ENCODE peak calls at places on chromosome 22, in eight cellular contexts. M is SK-N-SH, J is neuronal stem cell, O is OCI-LY7, I is A549, A is PC-9, P is hepatocyte, Z is GM23248. X is an unnamed sample.

GRCh38 chr22:35893698-35894097 is 134.9 kb downstream of the RBFOX2 start:
- DNase-seq in M (no peak), J (no peak), O (peak; percentile 67), I (no peak), A (no peak), P (no peak), Z (no peak), X (no peak)

GRCh38 chr22:20254975-20255946 is 12.9 kb downstream of the RTN4R start:
- DNase-seq in M (peak; percentile 57), J (no peak), O (no peak), I (no peak), A (no peak), P (no peak), Z (no peak), X (no peak)

GRCh38 chr22:28155808-28156207 is 236.8 kb upstream of the PITPNB start:
- DNase-seq in M (no peak), J (no peak), O (no peak), I (no peak), A (no peak), P (no peak), Z (peak; percentile 36), X (no peak)

GRCh38 chr22:28833276-28833923 is 33.0 kb upstream of the XBP1 start:
- DNase-seq in M (no peak), J (no peak), O (no peak), I (no peak), A (no peak), P (no peak), Z (no peak), X (no peak)

GRCh38 chr22:44456661-44457412 is 41.2 kb downstream of the RTL6 start:
- DNase-seq in M (no peak), J (no peak), O (no peak), I (no peak), A (no peak), P (no peak), Z (no peak), X (no peak)

GRCh38 chr22:28021998-28022660 is 103.1 kb upstream of the PITPNB start:
- DNase-seq in M (no peak), J (no peak), O (no peak), I (no peak), A (no peak), P (no peak), Z (no peak), X (no peak)

GRCh38 chr22:19798825-19799224 is 38.2 kb downstream of the TBX1 start:
- DNase-seq in M (peak; percentile 62), J (no peak), O (no peak), I (no peak), A (no peak), P (no peak), Z (no peak), X (peak; percentile 36)

GRCh38 chr22:23180301-23180892 is at the start of gene BCR:
- DNase-seq in M (peak; percentile 95), J (no peak), O (peak; percentile 77), I (peak; percentile 51), A (peak; percentile 51), P (peak; percentile 90), Z (peak; percentile 88), X (peak; percentile 74)

GRCh38 chr22:45420539-45420938 is 7.0 kb downstream of the RIBC2 start:
- DNase-seq in M (no peak), J (no peak), O (no peak), I (no peak), A (no peak), P (no peak), Z (no peak), X (no peak)

GRCh38 chr22:45484742-45485141 is 17.9 kb upstream of the FBLN1 start:
- DNase-seq in M (no peak), J (no peak), O (no peak), I (no peak), A (no peak), P (no peak), Z (no peak), X (no peak)

GRCh38 chr22:19874307-19875060 is 19.8 kb upstream of the GNB1L start:
- DNase-seq in M (peak; percentile 31), J (peak; percentile 64), O (no peak), I (no peak), A (no peak), P (no peak), Z (peak; percentile 33), X (no peak)

GRCh38 chr22:24969588-24970301 is 17.2 kb downstream of the KIAA1671 start:
- DNase-seq in M (peak; percentile 85), J (no peak), O (no peak), I (no peak), A (peak; percentile 75), P (no peak), Z (peak; percentile 82), X (no peak)

GRCh38 chr22:45170001-45170466 is 6.3 kb downstream of the NUP50 start:
- DNase-seq in M (no peak), J (no peak), O (no peak), I (no peak), A (no peak), P (no peak), Z (no peak), X (peak; percentile 85)

GRCh38 chr22:20203142-20204099 is 52.6 kb upstream of the CCDC188 start:
- DNase-seq in M (peak; percentile 62), J (peak; percentile 95), O (no peak), I (no peak), A (peak; percentile 38), P (peak; percentile 82), Z (peak; percentile 47), X (no peak)

GRCh38 chr22:45212306-45212709 is 28.4 kb downstream of the KIAA0930 start:
- DNase-seq in M (peak; percentile 75), J (no peak), O (no peak), I (peak; percentile 55), A (peak; percentile 68), P (peak; percentile 87), Z (peak; percentile 97), X (peak; percentile 47)

GRCh38 chr22:17107547-17107810 is 13.7 kb downstream of the TMEM121B start:
- DNase-seq in M (no peak), J (no peak), O (no peak), I (no peak), A (no peak), P (no peak), Z (no peak), X (no peak)

GRCh38 chr22:17109976-17110375 is 11.2 kb downstream of the TMEM121B start:
- DNase-seq in M (no peak), J (no peak), O (no peak), I (no peak), A (no peak), P (no peak), Z (no peak), X (no peak)

GRCh38 chr22:17110791-17111550 is 10.2 kb downstream of the TMEM121B start:
- DNase-seq in M (no peak), J (no peak), O (no peak), I (no peak), A (no peak), P (no peak), Z (no peak), X (no peak)

GRCh38 chr22:17108256-17109112 is 12.7 kb downstream of the TMEM121B start:
- DNase-seq in M (no peak), J (no peak), O (no peak), I (no peak), A (no peak), P (no peak), Z (no peak), X (no peak)

GRCh38 chr22:17109113-17109865 is 11.9 kb downstream of the TMEM121B start:
- DNase-seq in M (no peak), J (no peak), O (no peak), I (no peak), A (no peak), P (no peak), Z (no peak), X (no peak)
- H3K4me3 ChIP-seq in M (no peak overlapping the region), J (no peak overlapping the region), O (no peak overlapping the region), I (no peak overlapping the region), A (no peak overlapping the region), P (no peak overlapping the region), Z (no peak overlapping the region), X (no peak overlapping the region)

GRCh38 chr22:38618258-38618657 is 37.9 kb downstream of the FAM227A start:
- DNase-seq in M (no peak), J (no peak), O (no peak), I (no peak), A (no peak), P (no peak), Z (no peak), X (no peak)
- H3K4me2 ChIP-seq in M (no peak overlapping the region), J (no peak overlapping the region), O (no peak overlapping the region), I (no peak overlapping the region), A (no peak overlapping the region), P (no peak overlapping the region), Z (no peak overlapping the region), X (no peak overlapping the region)

GRCh38 chr22:30117256-30117655 is 37.0 kb downstream of the HORMAD2 start:
- DNase-seq in M (no peak), J (no peak), O (no peak), I (no peak), A (no peak), P (no peak), Z (no peak), X (no peak)

GRCh38 chr22:30114356-30114755 is 34.1 kb downstream of the HORMAD2 start:
- DNase-seq in M (no peak), J (no peak), O (no peak), I (no peak), A (no peak), P (no peak), Z (no peak), X (no peak)

GRCh38 chr22:30115705-30116104 is 35.4 kb downstream of the HORMAD2 start:
- DNase-seq in M (no peak), J (no peak), O (no peak), I (no peak), A (no peak), P (no peak), Z (peak; percentile 36), X (no peak)

GRCh38 chr22:30113494-30113893 is 33.2 kb downstream of the HORMAD2 start:
- DNase-seq in M (no peak), J (no peak), O (no peak), I (no peak), A (no peak), P (no peak), Z (no peak), X (no peak)

GRCh38 chr22:30116362-30117117 is 36.3 kb downstream of the HORMAD2 start:
- DNase-seq in M (no peak), J (no peak), O (no peak), I (no peak), A (no peak), P (peak; percentile 39), Z (peak; percentile 82), X (no peak)
- H3K4me3 ChIP-seq in M (no peak overlapping the region), J (no peak overlapping the region), O (no peak overlapping the region), I (no peak overlapping the region), A (no peak overlapping the region), P (no peak overlapping the region), Z (no peak overlapping the region), X (no peak overlapping the region)

GRCh38 chr22:48084041-48084748 is 1321.7 kb downstream of the TBC1D22A start:
- DNase-seq in M (no peak), J (no peak), O (peak; percentile 46), I (no peak), A (no peak), P (no peak), Z (no peak), X (no peak)

GRCh38 chr22:48081281-48081680 is 1318.8 kb downstream of the TBC1D22A start:
- DNase-seq in M (no peak), J (no peak), O (no peak), I (no peak), A (no peak), P (no peak), Z (no peak), X (no peak)

GRCh38 chr22:48082284-48082683 is 1319.8 kb downstream of the TBC1D22A start:
- DNase-seq in M (no peak), J (no peak), O (no peak), I (no peak), A (no peak), P (no peak), Z (no peak), X (no peak)

GRCh38 chr22:48084749-48085090 is 1322.3 kb downstream of the TBC1D22A start:
- DNase-seq in M (no peak), J (no peak), O (no peak), I (no peak), A (no peak), P (no peak), Z (no peak), X (no peak)

GRCh38 chr22:48083502-48083901 is 1321.1 kb downstream of the TBC1D22A start:
- DNase-seq in M (no peak), J (no peak), O (no peak), I (no peak), A (no peak), P (no peak), Z (no peak), X (no peak)
- H3K4me2 ChIP-seq in M (no peak overlapping the region), J (no peak overlapping the region), O (peak overlapping the region; percentile 41), I (no peak overlapping the region), A (no peak overlapping the region), P (no peak overlapping the region), Z (no peak overlapping the region), X (no peak overlapping the region)

X was measured in trophoblast cell.